ENCODE peak calls at places on chromosome 1, in eight cellular contexts. Q, R, N, P, X, C, B and E are unnamed samples.

GRCh38 chr1:40951943-40952743 is 27.4 kb upstream of the CTPS1 start:
- DNase-seq in B (peak), C (peak), R (peak), N (peak), P (peak), X (peak), Q (peak), E (peak)

GRCh38 chr1:203751051-203751450 is 13.9 kb upstream of the LAX1 start:
- DNase-seq in Q (no peak), P (no peak), X (no peak), R (no peak), B (no peak), N (peak), C (no peak), E (no peak)

GRCh38 chr1:30244801-30245200 is 478.6 kb downstream of the MATN1 start:
- DNase-seq in R (no peak), C (no peak), X (no peak), Q (no peak), P (no peak), N (no peak), B (no peak), E (no peak)

GRCh38 chr1:3731951-3732746 is 20.1 kb upstream of the CCDC27 start:
- DNase-seq in X (no peak), R (no peak), N (no peak), B (no peak), P (no peak), Q (no peak), C (no peak), E (no peak)

GRCh38 chr1:11704226-11704619 is 12.7 kb downstream of the DRAXIN start:
- DNase-seq in C (no peak), X (no peak), Q (no peak), B (no peak), P (no peak), N (no peak), R (peak), E (no peak)

GRCh38 chr1:16026723-16027484 is 5.1 kb downstream of the CLCNKA start:
- DNase-seq in N (peak), P (no peak), B (no peak), R (peak), X (no peak), Q (no peak), C (no peak), E (peak)

GRCh38 chr1:54804471-54805132 is 3.5 kb upstream of the TTC22 start:
- DNase-seq in C (peak), P (no peak), B (no peak), N (no peak), R (no peak), X (peak), Q (peak), E (no peak)

GRCh38 chr1:88655685-88656299 is 28.3 kb upstream of the PKN2 start:
- DNase-seq in C (peak), N (peak), X (no peak), B (no peak), P (no peak), Q (no peak), R (no peak), E (no peak)

GRCh38 chr1:33143181-33143580 is 38.7 kb downstream of the TRIM62 start:
- DNase-seq in P (no peak), B (no peak), X (no peak), N (peak), C (peak), Q (no peak), R (no peak), E (no peak)

GRCh38 chr1:146007048-146007784 is 10.8 kb upstream of the TXNIP start:
- DNase-seq in N (peak), P (no peak), R (no peak), X (no peak), Q (peak), C (peak), B (no peak), E (peak)

GRCh38 chr1:34754878-34755637 is at the start of gene GJB5:
- DNase-seq in X (peak), N (no peak), P (no peak), B (no peak), Q (peak), C (no peak), R (peak), E (no peak)

GRCh38 chr1:54464477-54465146 is 58.4 kb upstream of the SSBP3 start:
- DNase-seq in Q (no peak), C (peak), X (no peak), P (no peak), R (no peak), N (no peak), B (no peak), E (no peak)

GRCh38 chr1:161160763-161161162 is 1.5 kb downstream of the USP21 start:
- DNase-seq in R (no peak), P (no peak), N (no peak), B (no peak), C (no peak), Q (no peak), X (no peak), E (no peak)

GRCh38 chr1:112674986-112675727 is 698 bp downstream of the MOV10 start:
- DNase-seq in C (peak), N (peak), B (peak), X (no peak), P (peak), R (peak), Q (peak), E (peak)